ENCODE peak calls at places on chromosomes 11 and 22, in four cellular contexts. One of them, this sample, is unnamed.

GRCh38 chr22:24938741-24939341 is 7.7 kb downstream of the LHFPL7 start:
- DNase-seq in neuronal stem cell: no peak
- DNase-seq in erythroblast: peak; percentile 60
- DNase-seq in midbrain: no peak
- DNase-seq in this sample: peak; percentile 33

GRCh38 chr11:116224154-116224888 is 548.5 kb downstream of the BUD13 start:
- DNase-seq in neuronal stem cell: peak; percentile 51
- DNase-seq in erythroblast: peak; percentile 59
- DNase-seq in midbrain: peak; percentile 42
- DNase-seq in this sample: peak; percentile 46

GRCh38 chr11:36135062-36135461 is 154.2 kb downstream of the COMMD9 start:
- DNase-seq in midbrain: no peak
- DNase-seq in erythroblast: no peak
- DNase-seq in neuronal stem cell: no peak
- DNase-seq in this sample: no peak

GRCh38 chr22:39900306-39901227 is at the start of gene GRAP2:
- DNase-seq in neuronal stem cell: no peak
- DNase-seq in erythroblast: peak; percentile 53
- DNase-seq in midbrain: no peak
- DNase-seq in this sample: peak; percentile 32

GRCh38 chr11:132685174-132685611 is 847.1 kb downstream of the OPCML start:
- DNase-seq in erythroblast: no peak
- DNase-seq in midbrain: no peak
- DNase-seq in neuronal stem cell: no peak
- DNase-seq in this sample: no peak

GRCh38 chr11:64340671-64341335 is 799 bp downstream of the CCDC88B start:
- DNase-seq in midbrain: no peak
- DNase-seq in erythroblast: peak; percentile 84
- DNase-seq in neuronal stem cell: peak; percentile 62
- DNase-seq in this sample: peak; percentile 83

GRCh38 chr11:63613517-63614135 is 607 bp downstream of the PLAAT3 start:
- DNase-seq in midbrain: peak; percentile 85
- DNase-seq in neuronal stem cell: no peak
- DNase-seq in erythroblast: peak; percentile 45
- DNase-seq in this sample: peak; percentile 25

GRCh38 chr11:75445315-75445953 is 12.4 kb upstream of the KLHL35 start:
- DNase-seq in erythroblast: peak; percentile 84
- DNase-seq in neuronal stem cell: peak; percentile 78
- DNase-seq in midbrain: peak; percentile 58
- DNase-seq in this sample: peak; percentile 84

GRCh38 chr11:79182794-79183193 is 258.0 kb downstream of the TENM4 start:
- DNase-seq in erythroblast: no peak
- DNase-seq in midbrain: no peak
- DNase-seq in neuronal stem cell: no peak
- DNase-seq in this sample: no peak

GRCh38 chr11:119791701-119792151 is 62.7 kb upstream of the NECTIN1 start:
- DNase-seq in midbrain: no peak
- DNase-seq in erythroblast: no peak
- DNase-seq in neuronal stem cell: peak; percentile 6
- DNase-seq in this sample: no peak

GRCh38 chr11:9137293-9138132 is 46.1 kb upstream of the SCUBE2 start:
- DNase-seq in neuronal stem cell: peak; percentile 67
- DNase-seq in midbrain: peak; percentile 71
- DNase-seq in erythroblast: peak; percentile 70
- DNase-seq in this sample: peak; percentile 79

GRCh38 chr11:76787911-76788596 is 4.9 kb downstream of the TSKU start:
- DNase-seq in neuronal stem cell: no peak
- DNase-seq in erythroblast: peak; percentile 88
- DNase-seq in midbrain: no peak
- DNase-seq in this sample: peak; percentile 90

This sample was measured in K562.